ENCODE peak calls at places on chromosomes 3 and 15, in six cellular contexts. One of them, this sample, is unnamed.

GRCh38 chr3:22122567-22122966 is 371.6 kb upstream of the ZNF385D start:
- DNase-seq in SK-MEL-5: no peak
- DNase-seq in GM20000: peak
- DNase-seq in amygdala: no peak
- DNase-seq in PC-9: no peak
- DNase-seq in NCI-H1092: no peak
- DNase-seq in this sample: no peak

GRCh38 chr3:121152573-121152972 is 244.6 kb downstream of the STXBP5L start:
- DNase-seq in SK-MEL-5: peak
- DNase-seq in NCI-H1092: no peak
- DNase-seq in amygdala: no peak
- DNase-seq in GM20000: no peak
- DNase-seq in PC-9: no peak
- DNase-seq in this sample: no peak

GRCh38 chr3:119175869-119176756 is 2.7 kb downstream of the UPK1B start:
- DNase-seq in PC-9: peak
- DNase-seq in SK-MEL-5: no peak
- DNase-seq in GM20000: no peak
- DNase-seq in NCI-H1092: no peak
- DNase-seq in amygdala: no peak
- DNase-seq in this sample: no peak

GRCh38 chr15:60155661-60156060 is 151.6 kb downstream of the FOXB1 start:
- DNase-seq in amygdala: no peak
- DNase-seq in NCI-H1092: no peak
- DNase-seq in PC-9: no peak
- DNase-seq in GM20000: no peak
- DNase-seq in SK-MEL-5: no peak
- DNase-seq in this sample: no peak

GRCh38 chr15:70054884-70055387 is 42.8 kb downstream of the TLE3 start:
- DNase-seq in SK-MEL-5: no peak
- DNase-seq in GM20000: no peak
- DNase-seq in NCI-H1092: no peak
- DNase-seq in amygdala: no peak
- DNase-seq in PC-9: no peak
- DNase-seq in this sample: no peak

GRCh38 chr3:37096972-37097371 is 77.4 kb downstream of the LRRFIP2 start:
- DNase-seq in SK-MEL-5: peak
- DNase-seq in amygdala: no peak
- DNase-seq in PC-9: no peak
- DNase-seq in NCI-H1092: no peak
- DNase-seq in GM20000: no peak
- DNase-seq in this sample: no peak

GRCh38 chr3:44125241-44125640 is 116.4 kb upstream of the TOPAZ1 start:
- DNase-seq in GM20000: no peak
- DNase-seq in SK-MEL-5: no peak
- DNase-seq in PC-9: no peak
- DNase-seq in NCI-H1092: no peak
- DNase-seq in amygdala: no peak
- DNase-seq in this sample: no peak

GRCh38 chr3:114496021-114496434 is 202.2 kb downstream of the TIGIT start:
- DNase-seq in PC-9: no peak
- DNase-seq in amygdala: no peak
- DNase-seq in NCI-H1092: no peak
- DNase-seq in GM20000: no peak
- DNase-seq in SK-MEL-5: no peak
- DNase-seq in this sample: peak

GRCh38 chr3:147354621-147355020 is 51.7 kb downstream of the ZIC4 start:
- DNase-seq in NCI-H1092: no peak
- DNase-seq in GM20000: no peak
- DNase-seq in amygdala: no peak
- DNase-seq in PC-9: no peak
- DNase-seq in SK-MEL-5: peak
- DNase-seq in this sample: no peak

GRCh38 chr3:133885241-133885711 is 10.4 kb downstream of the RAB6B start:
- DNase-seq in amygdala: no peak
- DNase-seq in SK-MEL-5: no peak
- DNase-seq in PC-9: no peak
- DNase-seq in GM20000: no peak
- DNase-seq in NCI-H1092: no peak
- DNase-seq in this sample: no peak

GRCh38 chr15:74787251-74788041 is 5.6 kb downstream of the CSK start:
- DNase-seq in amygdala: peak
- DNase-seq in NCI-H1092: no peak
- DNase-seq in PC-9: peak
- DNase-seq in SK-MEL-5: peak
- DNase-seq in GM20000: peak
- DNase-seq in this sample: no peak

GRCh38 chr3:17602126-17602525 is 140.3 kb downstream of the TBC1D5 start:
- DNase-seq in GM20000: no peak
- DNase-seq in PC-9: no peak
- DNase-seq in NCI-H1092: no peak
- DNase-seq in amygdala: no peak
- DNase-seq in SK-MEL-5: no peak
- DNase-seq in this sample: no peak

GRCh38 chr3:179563298-179563934 is 690 bp downstream of the ACTL6A start:
- DNase-seq in PC-9: peak
- DNase-seq in SK-MEL-5: peak
- DNase-seq in amygdala: peak
- DNase-seq in NCI-H1092: peak
- DNase-seq in GM20000: peak
- DNase-seq in this sample: peak

GRCh38 chr3:65093641-65094040 is 405.8 kb upstream of the ADAMTS9 start:
- DNase-seq in NCI-H1092: no peak
- DNase-seq in PC-9: no peak
- DNase-seq in GM20000: no peak
- DNase-seq in SK-MEL-5: no peak
- DNase-seq in amygdala: no peak
- DNase-seq in this sample: no peak

GRCh38 chr3:96000963-96001362 is 813.4 kb upstream of the EPHA6 start:
- DNase-seq in PC-9: no peak
- DNase-seq in SK-MEL-5: peak
- DNase-seq in amygdala: no peak
- DNase-seq in GM20000: no peak
- DNase-seq in NCI-H1092: no peak
- DNase-seq in this sample: no peak

GRCh38 chr3:32018723-32019564 is 37.4 kb downstream of the ZNF860 start:
- DNase-seq in NCI-H1092: peak
- DNase-seq in PC-9: no peak
- DNase-seq in GM20000: peak
- DNase-seq in amygdala: no peak
- DNase-seq in SK-MEL-5: peak
- DNase-seq in this sample: no peak

GRCh38 chr3:160564949-160565441 is 376 bp downstream of the KPNA4 start:
- DNase-seq in NCI-H1092: no peak
- DNase-seq in GM20000: peak
- DNase-seq in SK-MEL-5: peak
- DNase-seq in PC-9: peak
- DNase-seq in amygdala: no peak
- DNase-seq in this sample: peak

GRCh38 chr3:90052425-90052950 is 945.1 kb downstream of the EPHA3 start:
- DNase-seq in NCI-H1092: no peak
- DNase-seq in SK-MEL-5: no peak
- DNase-seq in amygdala: no peak
- DNase-seq in PC-9: no peak
- DNase-seq in GM20000: no peak
- DNase-seq in this sample: no peak

GRCh38 chr15:87267798-87268197 is 988.7 kb downstream of the NTRK3 start:
- DNase-seq in GM20000: no peak
- DNase-seq in PC-9: peak
- DNase-seq in NCI-H1092: no peak
- DNase-seq in SK-MEL-5: no peak
- DNase-seq in amygdala: no peak
- DNase-seq in this sample: no peak

GRCh38 chr3:194134231-194134756 is 1.7 kb upstream of the HES1 start:
- DNase-seq in GM20000: peak
- DNase-seq in SK-MEL-5: no peak
- DNase-seq in amygdala: no peak
- DNase-seq in NCI-H1092: peak
- DNase-seq in PC-9: no peak
- DNase-seq in this sample: peak

GRCh38 chr15:45187894-45188830 is at the start of gene SHF:
- DNase-seq in NCI-H1092: peak
- DNase-seq in GM20000: peak
- DNase-seq in PC-9: no peak
- DNase-seq in amygdala: peak
- DNase-seq in SK-MEL-5: peak
- DNase-seq in this sample: peak

This sample was measured in caudate nucleus.